ENCODE peak calls at places on chromosome 4, in five cellular contexts. D, Z, G, E and V are unnamed samples. For H4K20me1, the result is how much of the 10 kb centered on the place peaks cover.

GRCh38 chr4:36841583-36842326 is 402.8 kb upstream of the NWD2 start:
- DNase-seq in E (no peak), Z (no peak), D (no peak), G (no peak), V (no peak)

GRCh38 chr4:964346-965025 is 8.9 kb downstream of the DGKQ start:
- DNase-seq in D (no peak), E (no peak), Z (no peak), G (no peak), V (no peak)

GRCh38 chr4:25144870-25145481 is 15.3 kb downstream of the SEPSECS start:
- DNase-seq in E (peak), D (peak), Z (no peak), G (peak), V (no peak)

GRCh38 chr4:98249831-98250230 is 11.4 kb upstream of the RAP1GDS1 start:
- DNase-seq in E (no peak), D (no peak), Z (no peak), G (no peak), V (no peak)

GRCh38 chr4:122003335-122003734 is 51.5 kb upstream of the TRPC3 start:
- DNase-seq in G (peak), D (peak), Z (peak), E (peak), V (peak)

GRCh38 chr4:95599777-95600436 is 51.1 kb upstream of the UNC5C start:
- DNase-seq in E (no peak), Z (no peak), G (no peak), D (no peak), V (no peak)

GRCh38 chr4:70496231-70496630 is 22.1 kb upstream of the AMTN start:
- DNase-seq in E (no peak), Z (no peak), G (no peak), D (no peak), V (no peak)

GRCh38 chr4:182648766-182649165 is 268.4 kb downstream of the DCTD start:
- DNase-seq in Z (no peak), G (no peak), E (no peak), D (no peak), V (no peak)

GRCh38 chr4:178599521-178599920 is 1157.3 kb upstream of the AGA start:
- DNase-seq in E (peak), Z (no peak), G (peak), D (no peak), V (no peak)

GRCh38 chr4:41748074-41748787 is at the start of gene PHOX2B:
- DNase-seq in Z (no peak), D (no peak), G (peak), E (peak), V (peak)

GRCh38 chr4:76622126-76622525 is 187.1 kb downstream of the SHROOM3 start:
- DNase-seq in D (peak), E (no peak), Z (no peak), G (no peak), V (no peak)

GRCh38 chr4:32462944-32463343 is 1742.8 kb downstream of the PCDH7 start:
- DNase-seq in Z (no peak), D (peak), E (no peak), G (peak), V (peak)

GRCh38 chr4:20430555-20430954 is 178.8 kb downstream of the SLIT2 start:
- DNase-seq in E (no peak), D (peak), Z (no peak), G (no peak), V (no peak)

GRCh38 chr4:150072906-150073714 is 5.1 kb upstream of the DCLK2 start:
- DNase-seq in E (no peak), D (peak), Z (no peak), G (no peak), V (no peak)

GRCh38 chr4:44544158-44544557 is 95.5 kb upstream of the KCTD8 start:
- DNase-seq in D (no peak), Z (no peak), E (no peak), G (no peak), V (no peak)

GRCh38 chr4:42809419-42810084 is 83.0 kb upstream of the GRXCR1 start:
- DNase-seq in Z (no peak), G (no peak), D (no peak), E (no peak), V (no peak)

GRCh38 chr4:66555301-66555700 is 885.0 kb upstream of the EPHA5 start:
- DNase-seq in E (no peak), Z (no peak), D (no peak), G (no peak), V (no peak)

GRCh38 chr4:182273191-182273935 is 30.2 kb downstream of the TENM3 start:
- DNase-seq in Z (no peak), E (no peak), D (no peak), G (peak), V (no peak)

GRCh38 chr4:176584031-176584430 is 208.7 kb downstream of the VEGFC start:
- DNase-seq in Z (no peak), G (no peak), E (no peak), D (peak), V (no peak)

GRCh38 chr4:116480486-116480990 is 604.8 kb downstream of the TRAM1L1 start:
- DNase-seq in D (no peak), G (no peak), E (no peak), Z (no peak), V (no peak)

GRCh38 chr4:20266215-20267082 is 14.7 kb downstream of the SLIT2 start:
- DNase-seq in G (no peak), E (no peak), Z (no peak), D (peak), V (no peak)

GRCh38 chr4:140238353-140239041 is 84.5 kb upstream of the MAML3 start:
- DNase-seq in G (peak), E (peak), Z (no peak), D (peak), V (peak)

GRCh38 chr4:4677825-4678522 is 136.1 kb upstream of the STX18 start:
- DNase-seq in Z (peak), D (peak), G (peak), E (peak), V (peak)

GRCh38 chr4:151854731-151855130 is 93.9 kb upstream of the GATB start:
- DNase-seq in D (peak), G (no peak), E (no peak), Z (no peak), V (no peak)

DNA sequence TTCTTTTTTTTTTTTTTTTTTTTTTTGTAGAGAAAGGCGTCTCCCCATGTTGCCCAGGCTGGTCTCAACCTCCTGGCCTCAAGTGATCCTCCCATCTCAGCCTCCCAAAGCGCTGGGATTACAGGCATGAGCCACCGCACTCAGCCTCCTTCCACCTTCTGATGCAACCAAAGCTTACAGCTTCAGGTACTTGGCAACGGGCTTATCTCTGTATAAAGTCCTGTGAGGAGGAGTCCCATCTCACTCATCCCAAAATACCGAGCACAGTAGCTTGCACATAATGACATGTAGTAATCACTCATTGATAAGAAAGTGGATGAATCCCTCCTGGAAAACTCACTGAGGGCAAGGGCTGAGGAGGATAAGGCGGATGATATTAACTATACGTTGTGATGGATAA is 19.1 kb downstream of the IRF2 start:
- DNase-seq in D (no peak), G (no peak), E (no peak), Z (no peak), V (no peak)
- H4K20me1 ChIP-seq in D (under half), G (under half), E (under half), Z (under half), V (under half)

GRCh38 chr4:169267070-169267469 is 3.7 kb downstream of the SH3RF1 start:
- DNase-seq in E (no peak), G (no peak), D (no peak), Z (no peak), V (no peak)
- H4K20me1 ChIP-seq in E (half or more), G (under half), D (under half), Z (under half), V (under half)

GRCh38 chr4:31022702-31023101 is 302.5 kb downstream of the PCDH7 start:
- DNase-seq in D (no peak), G (no peak), Z (no peak), E (no peak), V (no peak)

GRCh38 chr4:31020363-31020762 is 300.2 kb downstream of the PCDH7 start:
- DNase-seq in Z (no peak), G (no peak), D (no peak), E (no peak), V (no peak)

GRCh38 chr4:31023724-31024123 is 303.6 kb downstream of the PCDH7 start:
- DNase-seq in E (no peak), G (no peak), Z (no peak), D (no peak), V (no peak)

GRCh38 chr4:31023109-31023508 is 302.9 kb downstream of the PCDH7 start:
- DNase-seq in D (no peak), E (no peak), G (no peak), Z (no peak), V (no peak)

DNA sequence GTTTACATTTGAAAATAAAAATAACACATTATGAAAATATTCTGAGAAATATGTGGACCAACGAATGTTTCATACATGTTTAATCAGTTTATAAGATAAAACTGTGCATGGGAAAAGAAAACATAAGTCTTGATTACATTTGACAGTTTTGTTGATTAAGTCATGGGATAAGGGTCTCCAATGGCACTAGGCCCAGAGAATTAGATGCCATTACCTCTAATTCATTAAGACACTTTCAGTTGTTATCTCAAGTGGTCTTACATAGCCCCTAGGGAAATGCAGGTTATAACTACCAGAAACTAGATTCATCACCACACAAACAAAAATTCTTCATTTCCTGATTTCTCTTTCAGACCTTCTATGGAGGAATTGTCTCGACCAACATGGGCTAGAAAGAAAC is 300.8 kb downstream of the PCDH7 start:
- DNase-seq in G (no peak), Z (no peak), D (no peak), E (peak), V (no peak)
- H4K20me1 ChIP-seq in G (under half), Z (under half), D (under half), E (under half), V (under half)

DNA sequence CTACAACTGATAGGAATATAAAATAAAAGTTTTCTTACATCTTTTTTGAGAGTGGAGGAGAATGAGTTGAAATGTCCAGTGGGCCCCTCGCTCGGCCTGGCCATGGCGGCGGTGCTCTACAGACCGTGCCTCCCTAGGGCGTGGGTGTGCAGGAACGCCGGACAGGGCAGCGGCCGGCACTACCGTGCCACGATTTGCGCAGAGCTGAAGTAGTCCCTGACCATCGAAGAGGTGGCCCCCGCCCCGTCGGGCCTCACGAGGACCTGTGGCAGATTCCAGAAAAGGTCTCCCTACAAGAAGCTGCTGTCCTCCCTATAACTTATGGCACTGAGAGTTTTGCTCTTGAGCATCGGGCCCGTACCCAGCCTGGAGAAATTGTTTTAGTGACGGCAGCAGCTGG is 228.9 kb upstream of the ARHGAP24 start:
- DNase-seq in G (no peak), Z (no peak), E (no peak), D (no peak), V (no peak)
- H4K20me1 ChIP-seq in G (under half), Z (under half), E (under half), D (under half), V (under half)

GRCh38 chr4:6957148-6957520 is 47.5 kb downstream of the TBC1D14 start:
- DNase-seq in G (no peak), D (no peak), E (no peak), Z (no peak), V (no peak)

GRCh38 chr4:6955261-6955911 is 45.8 kb downstream of the TBC1D14 start:
- DNase-seq in G (no peak), D (no peak), E (no peak), Z (no peak), V (no peak)

GRCh38 chr4:6957994-6958393 is 48.4 kb downstream of the TBC1D14 start:
- DNase-seq in E (peak), D (no peak), Z (no peak), G (no peak), V (no peak)

GRCh38 chr4:6956087-6956433 is 46.4 kb downstream of the TBC1D14 start:
- DNase-seq in E (peak), D (no peak), G (no peak), Z (no peak), V (no peak)

GRCh38 chr4:6956434-6957147 is 47.0 kb downstream of the TBC1D14 start:
- DNase-seq in D (no peak), Z (no peak), E (no peak), G (no peak), V (no peak)
- H4K20me1 ChIP-seq in D (under half), Z (under half), E (under half), G (half or more), V (under half)